ENCODE peak calls at places on chromosomes 7 and 10, in four cellular contexts. V is SK-N-SH, Y is colonic mucosa, I is glutamatergic neuron. W is an unnamed sample.

GRCh38 chr10:28217848-28218247 is 85.0 kb downstream of the MPP7 start:
- DNase-seq in Y (no peak), V (no peak), I (no peak), W (no peak)

GRCh38 chr10:13400196-13400965 is 52.3 kb upstream of the SEPHS1 start:
- DNase-seq in V (no peak), I (no peak), Y (no peak), W (no peak)

GRCh38 chr10:126227762-126228134 is 160.5 kb downstream of the ADAM12 start:
- DNase-seq in I (no peak), V (no peak), Y (no peak), W (no peak)

GRCh38 chr10:71911296-71911954 is 52.8 kb upstream of the CHST3 start:
- DNase-seq in I (no peak), V (no peak), Y (no peak), W (no peak)

GRCh38 chr10:49223205-49223604 is 35.0 kb upstream of the TMEM273 start:
- DNase-seq in V (no peak), Y (no peak), I (no peak), W (no peak)

GRCh38 chr7:156376317-156376716 is 264.3 kb upstream of the RNF32 start:
- DNase-seq in I (no peak), V (no peak), Y (no peak), W (no peak)

GRCh38 chr7:26369519-26370385 is 78.1 kb downstream of the SNX10 start:
- DNase-seq in Y (peak), V (peak), I (no peak), W (no peak)

GRCh38 chr10:74753295-74754211 is 72.8 kb upstream of the KAT6B start:
- DNase-seq in I (no peak), V (no peak), Y (no peak), W (no peak)

GRCh38 chr7:133510326-133511055 is 257.6 kb downstream of the EXOC4 start:
- DNase-seq in Y (no peak), I (no peak), V (no peak), W (no peak)

GRCh38 chr7:79506481-79506880 is 53.0 kb upstream of the MAGI2 start:
- DNase-seq in Y (no peak), V (no peak), I (no peak), W (no peak)

GRCh38 chr7:55223023-55223422 is 142.1 kb upstream of the LANCL2 start:
- DNase-seq in V (no peak), I (no peak), Y (no peak), W (no peak)

GRCh38 chr10:103884681-103885139 is 29.3 kb upstream of the SH3PXD2A start:
- DNase-seq in Y (peak), V (peak), I (no peak), W (no peak)

GRCh38 chr10:70779088-70779487 is 6.1 kb downstream of the TBATA start:
- DNase-seq in V (peak), Y (no peak), I (no peak), W (no peak)

GRCh38 chr7:33725111-33725510 is 180.2 kb upstream of the BMPER start:
- DNase-seq in Y (no peak), V (peak), I (no peak), W (no peak)

GRCh38 chr10:55750458-55750857 is 610.6 kb downstream of the ZWINT start:
- DNase-seq in Y (no peak), I (no peak), V (no peak), W (no peak)

GRCh38 chr7:37999673-38000072 is 79.2 kb downstream of the EPDR1 start:
- DNase-seq in Y (no peak), V (no peak), I (no peak), W (no peak)

GRCh38 chr7:38006559-38006958 is 86.1 kb downstream of the EPDR1 start:
- DNase-seq in V (no peak), Y (no peak), I (no peak), W (no peak)

GRCh38 chr7:38007096-38007495 is 86.7 kb downstream of the EPDR1 start:
- DNase-seq in V (no peak), I (no peak), Y (no peak), W (no peak)

GRCh38 chr7:38000272-38000671 is 79.8 kb downstream of the EPDR1 start:
- DNase-seq in I (no peak), Y (no peak), V (no peak), W (no peak)

DNA sequence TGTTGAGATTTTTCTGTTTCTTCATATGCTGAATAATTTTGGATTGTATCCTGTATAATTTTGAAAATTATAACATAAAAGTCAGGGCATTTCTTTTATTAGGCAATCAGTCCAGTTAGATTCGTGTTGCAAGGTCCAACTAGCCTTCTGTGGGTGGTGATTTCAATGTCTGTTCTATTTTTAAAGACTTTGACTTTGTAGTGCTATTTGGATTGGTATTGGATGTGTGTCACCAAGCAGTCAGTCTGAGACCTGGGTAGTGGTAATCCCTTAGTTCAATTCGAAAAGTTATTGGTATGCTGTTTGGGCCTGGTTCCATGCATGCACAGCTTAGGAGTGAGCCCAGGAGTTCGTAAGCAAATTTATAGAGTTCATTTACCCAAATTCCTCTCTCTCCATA is 82.2 kb downstream of the EPDR1 start:
- DNase-seq in I (no peak), Y (no peak), V (no peak), W (no peak)
- TF ChIP-seq CTCF in I (no peak), Y (no peak), V (no peak), W (no peak)

DNA sequence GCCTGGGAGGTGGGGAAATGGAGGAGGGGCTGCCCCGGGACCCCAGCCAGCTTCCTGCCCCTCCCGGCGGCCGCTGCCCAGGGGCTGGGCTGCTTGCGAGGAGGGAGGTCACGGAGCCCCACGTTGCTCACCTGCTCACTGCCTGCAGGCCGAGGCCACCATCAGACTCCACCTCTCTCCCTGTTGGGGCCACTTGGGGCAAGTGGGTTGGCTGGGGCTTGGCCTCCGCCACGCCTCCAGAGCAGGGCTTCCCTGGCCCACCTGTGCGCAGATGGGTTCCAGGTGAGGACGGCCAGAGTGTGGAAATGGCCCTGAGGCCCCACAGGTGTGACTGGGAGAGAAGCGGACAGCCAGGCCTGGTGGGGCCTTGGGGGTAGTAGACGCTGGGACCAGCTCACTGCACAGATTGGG is 82.8 kb upstream of the DIP2C start:
- DNase-seq in I (no peak), Y (no peak), V (no peak), W (no peak)
- TF ChIP-seq CTCF in I (no peak), Y (no peak), V (no peak), W (no peak)

GRCh38 chr7:77696057-77696642 is at the start of gene RSBN1L:
- DNase-seq in I (peak), Y (peak), V (peak), W (peak)
- TF ChIP-seq CTCF in I (peak), Y (no peak), V (peak), W (peak)

GRCh38 chr7:65750511-65751344 is 122.1 kb upstream of the VKORC1L1 start:
- DNase-seq in Y (peak), I (peak), V (peak), W (peak)
- TF ChIP-seq CTCF in Y (no peak), I (peak), V (no peak), W (no peak)

GRCh38 chr10:6136215-6137201 is 47.7 kb downstream of the RBM17 start:
- DNase-seq in I (no peak), V (peak), Y (no peak), W (no peak)
- TF ChIP-seq CTCF in I (no peak), V (no peak), Y (no peak), W (no peak)

GRCh38 chr7:3762146-3762831 is 461.2 kb downstream of the SDK1 start:
- DNase-seq in V (no peak), I (no peak), Y (no peak), W (no peak)
- TF ChIP-seq CTCF in V (no peak), I (no peak), Y (no peak), W (peak)

GRCh38 chr7:152406491-152406890 is 29.3 kb downstream of the KMT2C start:
- DNase-seq in V (no peak), I (no peak), Y (no peak), W (no peak)
- TF ChIP-seq CTCF in V (no peak), I (no peak), Y (no peak), W (no peak)

GRCh38 chr10:124639646-124640045 is 104.5 kb downstream of the FAM53B start:
- DNase-seq in V (no peak), I (no peak), Y (no peak), W (no peak)

GRCh38 chr10:124637746-124638145 is 106.4 kb downstream of the FAM53B start:
- DNase-seq in I (no peak), V (no peak), Y (no peak), W (no peak)

GRCh38 chr10:124639206-124639605 is 105.0 kb downstream of the FAM53B start:
- DNase-seq in Y (no peak), I (no peak), V (no peak), W (no peak)

GRCh38 chr10:124637091-124637700 is 107.0 kb downstream of the FAM53B start:
- DNase-seq in Y (no peak), I (no peak), V (no peak), W (no peak)

GRCh38 chr10:124636271-124636993 is 107.7 kb downstream of the FAM53B start:
- DNase-seq in I (no peak), Y (no peak), V (no peak), W (no peak)
- TF ChIP-seq CTCF in I (no peak), Y (no peak), V (no peak), W (no peak)

W was measured in osteocyte.